ENCODE peak calls at places on chromosomes 2 and 18, in six cellular contexts. V is SW480, J is caudate nucleus, P is GM13977, S is DMS 273 treated with DMSO at 0.1 percent for 48 hours, Z is NB4. L is an unnamed sample.

GRCh38 chr2:188207554-188207953 is 84.1 kb upstream of the GULP1 start:
- DNase-seq in S (no peak), Z (no peak), V (no peak), J (no peak), P (no peak), L (no peak)

GRCh38 chr2:105711394-105711793 is 33.3 kb upstream of the NCK2 start:
- DNase-seq in Z (no peak), V (no peak), S (no peak), P (no peak), J (no peak), L (no peak)

GRCh38 chr2:227545990-227546389 is 52.7 kb upstream of the SCYGR2 start:
- DNase-seq in S (no peak), P (no peak), Z (no peak), V (no peak), J (no peak), L (peak; percentile 32)

GRCh38 chr2:64914735-64915509 is 74.3 kb upstream of the SLC1A4 start:
- DNase-seq in V (no peak), P (peak; percentile 68), J (no peak), Z (peak; percentile 86), S (no peak), L (peak; percentile 8)

GRCh38 chr2:104734937-104735586 is 118.9 kb upstream of the POU3F3 start:
- DNase-seq in P (no peak), Z (peak; percentile 71), J (no peak), V (peak; percentile 63), S (peak; percentile 27), L (no peak)

GRCh38 chr2:48530033-48530804 is at the start of gene STON1:
- DNase-seq in J (no peak), S (no peak), Z (peak; percentile 65), P (peak; percentile 66), V (no peak), L (peak; percentile 48)

GRCh38 chr18:48894799-48895346 is 55.9 kb downstream of the SMAD7 start:
- DNase-seq in S (no peak), J (no peak), V (no peak), Z (no peak), P (no peak), L (no peak)

GRCh38 chr2:107633580-107634147 is 193.0 kb upstream of the RGPD4 start:
- DNase-seq in J (no peak), S (no peak), P (no peak), V (no peak), Z (peak; percentile 80), L (peak; percentile 38)

GRCh38 chr2:88077076-88077475 is 9.5 kb downstream of the SMYD1 start:
- DNase-seq in S (no peak), J (no peak), V (no peak), P (no peak), Z (no peak), L (no peak)

GRCh38 chr2:107068069-107068468 is 182.1 kb upstream of the ST6GAL2 start:
- DNase-seq in J (no peak), Z (no peak), P (no peak), S (no peak), V (no peak), L (peak; percentile 83)

GRCh38 chr2:223314831-223315230 is 262.8 kb downstream of the KCNE4 start:
- DNase-seq in S (no peak), Z (no peak), P (no peak), V (no peak), J (no peak), L (no peak)

GRCh38 chr2:161250864-161251436 is 57.3 kb upstream of the PSMD14 start:
- DNase-seq in J (no peak), S (peak; percentile 33), V (peak; percentile 79), P (peak; percentile 32), Z (peak; percentile 66), L (peak; percentile 96)

GRCh38 chr2:158637357-158637756 is 157.8 kb upstream of the DAPL1 start:
- DNase-seq in V (no peak), P (no peak), J (no peak), Z (no peak), S (no peak), L (no peak)

GRCh38 chr18:42931501-42931900 is 184.0 kb downstream of the RIT2 start:
- DNase-seq in Z (no peak), J (no peak), P (no peak), V (no peak), S (no peak), L (no peak)

GRCh38 chr2:48444404-48444803 is 85.5 kb upstream of the STON1 start:
- DNase-seq in P (no peak), S (no peak), V (no peak), Z (no peak), J (no peak), L (peak; percentile 72)

GRCh38 chr2:201654611-201655384 is 11.5 kb upstream of the TMEM237 start:
- DNase-seq in Z (no peak), V (no peak), J (no peak), S (no peak), P (no peak), L (no peak)

GRCh38 chr2:41791523-41791922 is 256.3 kb upstream of the PKDCC start:
- DNase-seq in V (peak; percentile 20), P (peak; percentile 4), S (no peak), Z (peak; percentile 51), J (no peak), L (peak; percentile 3)

GRCh38 chr2:222000326-222000725 is 298.5 kb downstream of the PAX3 start:
- DNase-seq in P (no peak), V (peak; percentile 56), S (peak; percentile 8), J (no peak), Z (no peak), L (peak; percentile 68)

GRCh38 chr2:46187112-46187618 is 110.0 kb upstream of the EPAS1 start:
- DNase-seq in V (no peak), P (peak; percentile 79), S (peak; percentile 25), Z (peak; percentile 84), J (no peak), L (peak; percentile 21)

GRCh38 chr2:26770986-26771586 is 7.0 kb downstream of the SLC35F6 start:
- DNase-seq in S (no peak), V (peak; percentile 23), J (no peak), Z (peak; percentile 54), P (no peak), L (peak; percentile 25)

GRCh38 chr18:75264195-75264594 is 53.6 kb downstream of the TSHZ1 start:
- DNase-seq in S (no peak), J (no peak), Z (no peak), P (no peak), V (no peak), L (no peak)

GRCh38 chr18:10286580-10287150 is 167.8 kb upstream of the APCDD1 start:
- DNase-seq in P (no peak), J (no peak), V (peak; percentile 84), Z (no peak), S (no peak), L (no peak)

GRCh38 chr2:162929571-162929970 is 91.0 kb upstream of the KCNH7 start:
- DNase-seq in S (no peak), J (no peak), V (no peak), Z (no peak), P (no peak), L (peak; percentile 81)

GRCh38 chr2:24993797-24994196 is 22.0 kb upstream of the DNAJC27 start:
- DNase-seq in Z (no peak), P (no peak), S (no peak), J (no peak), V (no peak), L (no peak)

GRCh38 chr2:186595219-186595618 is 5.4 kb downstream of the ITGAV start:
- DNase-seq in S (no peak), P (no peak), Z (no peak), J (no peak), V (no peak), L (no peak)

GRCh38 chr18:79200546-79201268 is 131.5 kb downstream of the ATP9B start:
- DNase-seq in J (no peak), Z (peak; percentile 52), V (no peak), P (no peak), S (peak; percentile 46), L (peak; percentile 62)